ENCODE peak calls at places on chromosomes 6 and 20, in nine cellular contexts. X is CD8-positive, alpha-beta memory T cell; D is PC-9; S is OCI-LY7; W is endodermal cell; U is uterus; K is heart left ventricle; T is transverse colon; Y is tibial artery. V is an unnamed sample.

GRCh38 chr6:14074723-14075503 is 42.7 kb upstream of the CD83 start:
- DNase-seq in S (peak; percentile 64), Y (no peak), K (peak; percentile 12), X (no peak), U (no peak), W (no peak), T (no peak), D (no peak), V (peak; percentile 14)

GRCh38 chr6:156658186-156658585 is 119.0 kb upstream of the ARID1B start:
- DNase-seq in Y (no peak), D (no peak), S (no peak), X (no peak), T (no peak), W (no peak), U (peak; percentile 22), K (peak; percentile 48), V (no peak)

GRCh38 chr6:16690244-16691142 is 70.8 kb downstream of the ATXN1 start:
- DNase-seq in S (no peak), D (no peak), U (no peak), T (no peak), K (no peak), X (no peak), Y (no peak), W (no peak), V (no peak)

GRCh38 chr20:10555865-10556308 is 117.9 kb downstream of the JAG1 start:
- DNase-seq in W (no peak), S (no peak), K (no peak), D (peak; percentile 25), X (no peak), U (no peak), Y (no peak), T (no peak), V (no peak)

GRCh38 chr6:162442675-162443074 is 284.9 kb downstream of the PRKN start:
- DNase-seq in T (no peak), D (no peak), Y (no peak), X (no peak), S (peak; percentile 27), K (no peak), U (no peak), W (peak; percentile 83), V (no peak)

GRCh38 chr20:436476-436875 is 25.9 kb downstream of the TBC1D20 start:
- DNase-seq in Y (no peak), K (no peak), T (no peak), X (no peak), U (no peak), D (no peak), W (no peak), S (no peak), V (no peak)

GRCh38 chr6:81088133-81088532 is 664.3 kb downstream of the TENT5A start:
- DNase-seq in U (no peak), S (no peak), K (no peak), X (no peak), T (no peak), Y (peak; percentile 29), D (no peak), W (no peak), V (no peak)

GRCh38 chr6:113595921-113596376 is 261.2 kb upstream of the MARCKS start:
- DNase-seq in D (no peak), S (no peak), Y (no peak), K (peak; percentile 17), U (peak; percentile 57), W (no peak), T (no peak), X (no peak), V (no peak)

GRCh38 chr20:14310977-14311654 is 26.3 kb downstream of the FLRT3 start:
- DNase-seq in S (no peak), K (no peak), T (no peak), Y (no peak), U (no peak), W (no peak), X (no peak), D (no peak), V (no peak)

GRCh38 chr20:25623225-25623735 is 534 bp downstream of the NANP start:
- DNase-seq in W (peak; percentile 70), D (peak; percentile 30), U (peak; percentile 29), T (peak; percentile 51), Y (peak; percentile 37), X (peak; percentile 15), K (peak; percentile 30), S (peak; percentile 15), V (peak; percentile 47)

GRCh38 chr6:3516094-3516493 is 59.2 kb upstream of the SLC22A23 start:
- DNase-seq in D (peak; percentile 36), U (no peak), T (no peak), S (no peak), W (no peak), Y (no peak), X (no peak), K (no peak), V (no peak)

GRCh38 chr6:138719011-138719635 is 54.4 kb upstream of the CCDC28A start:
- DNase-seq in K (no peak), S (no peak), X (no peak), Y (no peak), T (no peak), U (no peak), D (no peak), W (no peak), V (no peak)

GRCh38 chr6:69865126-69865525 is 1.2 kb upstream of the COL19A1 start:
- DNase-seq in X (no peak), D (no peak), Y (no peak), U (no peak), T (no peak), W (no peak), S (no peak), K (no peak), V (no peak)

GRCh38 chr6:84798257-84798656 is 33.9 kb upstream of the TBX18 start:
- DNase-seq in W (no peak), Y (no peak), S (no peak), T (no peak), K (no peak), U (no peak), D (no peak), X (no peak), V (no peak)

GRCh38 chr6:85006362-85006761 is 242.0 kb upstream of the TBX18 start:
- DNase-seq in T (no peak), D (no peak), U (no peak), X (no peak), Y (no peak), W (no peak), K (no peak), S (no peak), V (no peak)

GRCh38 chr20:38210741-38211140 is 45.7 kb upstream of the TGM2 start:
- DNase-seq in D (no peak), W (no peak), T (no peak), X (no peak), S (no peak), Y (peak; percentile 13), U (no peak), K (no peak), V (no peak)

GRCh38 chr6:41676406-41676805 is 38.1 kb downstream of the MDFI start:
- DNase-seq in D (no peak), X (no peak), U (no peak), S (no peak), W (no peak), T (no peak), K (no peak), Y (no peak), V (no peak)

GRCh38 chr6:41674231-41675000 is 36.1 kb downstream of the MDFI start:
- DNase-seq in U (no peak), W (peak; percentile 40), T (no peak), K (no peak), S (no peak), D (no peak), X (no peak), Y (no peak), V (no peak)

GRCh38 chr6:41673704-41674000 is 35.4 kb downstream of the MDFI start:
- DNase-seq in U (no peak), T (no peak), K (no peak), S (no peak), Y (no peak), X (no peak), W (no peak), D (no peak), V (no peak)

GRCh38 chr6:41675992-41676391 is 37.7 kb downstream of the MDFI start:
- DNase-seq in S (no peak), W (no peak), X (no peak), K (no peak), T (no peak), Y (no peak), U (no peak), D (no peak), V (no peak)

GRCh38 chr6:41675176-41675767 is 37.0 kb downstream of the MDFI start:
- DNase-seq in K (no peak), Y (no peak), T (no peak), S (no peak), D (no peak), U (no peak), W (peak; percentile 44), X (no peak), V (no peak)
- H3K27ac ChIP-seq in K (no peak overlapping the region), Y (no peak overlapping the region), T (no peak overlapping the region), S (no peak overlapping the region), D (no peak overlapping the region), U (no peak overlapping the region), W (no peak overlapping the region), X (no peak overlapping the region), V (no peak overlapping the region)

GRCh38 chr6:75103411-75103810 is 102.4 kb downstream of the COL12A1 start:
- DNase-seq in K (no peak), Y (no peak), U (no peak), D (peak; percentile 33), W (no peak), T (no peak), S (no peak), X (no peak), V (no peak)
- H3K36me3 ChIP-seq in K (peaks cover 33% of the 10 kb centered on the region), Y (peaks cover 5% of the 10 kb centered on the region), U (no peaks in the 10 kb centered on the region), D (peaks cover 8% of the 10 kb centered on the region), W (no peaks in the 10 kb centered on the region), T (no peaks in the 10 kb centered on the region), S (no peaks in the 10 kb centered on the region), X (no peaks in the 10 kb centered on the region), V (peaks cover 3% of the 10 kb centered on the region)

GRCh38 chr20:47352332-47353223 is 3.9 kb downstream of the ZMYND8 start:
- DNase-seq in Y (no peak), X (no peak), K (peak; percentile 43), U (no peak), D (no peak), T (peak; percentile 32), S (peak; percentile 14), W (peak; percentile 73), V (peak; percentile 51)
- H3K4me1 ChIP-seq in Y (peaks cover 100% of the 10 kb centered on the region), X (peaks cover 90% of the 10 kb centered on the region), K (peaks cover 92% of the 10 kb centered on the region), U (peaks cover 43% of the 10 kb centered on the region), D (peaks cover 85% of the 10 kb centered on the region), T (peaks cover 95% of the 10 kb centered on the region), S (peaks cover 81% of the 10 kb centered on the region), W (peaks cover 46% of the 10 kb centered on the region), V (peaks cover 100% of the 10 kb centered on the region)

DNA sequence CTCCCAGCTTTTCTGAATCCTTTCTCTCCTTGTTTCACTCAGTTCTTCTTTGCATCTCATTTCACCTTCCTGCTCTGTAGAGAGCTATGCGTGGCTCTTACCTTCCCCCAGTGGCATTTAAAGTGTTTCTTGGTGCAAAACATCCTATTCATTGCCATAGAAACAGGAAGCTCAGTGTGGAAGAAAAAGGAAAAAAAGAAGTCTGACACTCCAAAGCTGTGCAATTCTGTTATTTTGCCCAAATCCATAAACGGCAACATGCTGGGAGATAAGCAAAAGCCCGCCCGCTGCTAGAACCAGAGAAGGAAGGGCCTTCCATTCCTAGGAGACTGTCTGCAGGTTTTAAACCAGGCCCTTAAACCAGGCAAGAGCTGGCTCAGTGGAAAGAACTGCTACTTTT is 247.1 kb downstream of the HIVEP2 start:
- DNase-seq in D (no peak), U (no peak), X (no peak), K (no peak), T (no peak), Y (no peak), S (no peak), W (no peak), V (no peak)
- H3K27ac ChIP-seq in D (no peak overlapping the region), U (peak overlapping the region; percentile 1), X (no peak overlapping the region), K (no peak overlapping the region), T (no peak overlapping the region), Y (peak overlapping the region; percentile 49), S (no peak overlapping the region), W (no peak overlapping the region), V (no peak overlapping the region)